ENCODE peak calls at places on chromosomes 2 and 18, in nine cellular contexts. E is body of pancreas; G is CD8-positive, alpha-beta T cell; V is upper lobe of left lung; Y is PC-3; O is aorta; A is Peyer's patch; M is prostate gland; P is cardiac muscle cell. X is an unnamed sample.
A peak's percentile ranks its signal among the peaks of the same experiment; 100 is the strongest.

GRCh38 chr2:200613692-200614091 is 27.9 kb downstream of the AOX1 start:
- DNase-seq in E (no peak), G (no peak), V (no peak), Y (no peak), O (no peak), A (no peak), M (no peak), P (no peak), X (peak; percentile 76)

GRCh38 chr2:231182500-231182899 is 15.9 kb upstream of the ARMC9 start:
- DNase-seq in E (no peak), G (no peak), V (no peak), Y (no peak), O (no peak), A (no peak), M (no peak), P (no peak), X (no peak)

GRCh38 chr2:218255441-218255840 is 5.4 kb upstream of the GPBAR1 start:
- DNase-seq in E (no peak), G (no peak), V (no peak), Y (no peak), O (no peak), A (no peak), M (no peak), P (no peak), X (no peak)

GRCh38 chr2:117127680-117128079 is 686.8 kb upstream of the DDX18 start:
- DNase-seq in E (no peak), G (no peak), V (no peak), Y (no peak), O (no peak), A (no peak), M (no peak), P (no peak), X (no peak)

GRCh38 chr2:18218160-18218933 is 339.9 kb downstream of the KCNS3 start:
- DNase-seq in E (no peak), G (no peak), V (no peak), Y (no peak), O (no peak), A (no peak), M (no peak), P (no peak), X (no peak)

GRCh38 chr2:240293865-240294461 is 141.5 kb upstream of the GPC1 start:
- DNase-seq in E (no peak), G (no peak), V (no peak), Y (no peak), O (no peak), A (no peak), M (no peak), P (peak; percentile 23), X (no peak)

GRCh38 chr2:136156411-136156810 is 38.5 kb upstream of the CXCR4 start:
- DNase-seq in E (no peak), G (no peak), V (no peak), Y (no peak), O (no peak), A (no peak), M (no peak), P (no peak), X (no peak)

GRCh38 chr18:59008302-59008974 is 131.2 kb upstream of the SEC11C start:
- DNase-seq in E (no peak), G (no peak), V (no peak), Y (peak; percentile 88), O (no peak), A (no peak), M (peak; percentile 58), P (no peak), X (no peak)

GRCh38 chr2:239467956-239468490 is 67.2 kb upstream of the HDAC4 start:
- DNase-seq in E (no peak), G (no peak), V (peak; percentile 6), Y (no peak), O (peak; percentile 24), A (peak; percentile 13), M (no peak), P (no peak), X (peak; percentile 18)

GRCh38 chr2:10452956-10453885 is 5.1 kb upstream of the ODC1 start:
- DNase-seq in E (no peak), G (no peak), V (no peak), Y (no peak), O (no peak), A (no peak), M (no peak), P (no peak), X (no peak)

GRCh38 chr2:48107326-48107925 is 201.1 kb upstream of the FBXO11 start:
- DNase-seq in E (no peak), G (no peak), V (no peak), Y (peak; percentile 91), O (no peak), A (no peak), M (no peak), P (no peak), X (no peak)

GRCh38 chr2:230234845-230235244 is 9.3 kb downstream of the SP140 start:
- DNase-seq in E (no peak), G (no peak), V (no peak), Y (peak; percentile 48), O (no peak), A (no peak), M (no peak), P (no peak), X (no peak)

GRCh38 chr2:238126775-238127164 is 11.7 kb upstream of the KLHL30 start:
- DNase-seq in E (no peak), G (no peak), V (no peak), Y (no peak), O (no peak), A (no peak), M (no peak), P (no peak), X (no peak)

GRCh38 chr18:13291745-13292447 is 73.3 kb downstream of the LDLRAD4 start:
- DNase-seq in E (no peak), G (no peak), V (no peak), Y (no peak), O (no peak), A (no peak), M (no peak), P (no peak), X (no peak)

GRCh38 chr18:13288509-13289138 is 70.1 kb downstream of the LDLRAD4 start:
- DNase-seq in E (no peak), G (no peak), V (no peak), Y (no peak), O (no peak), A (no peak), M (no peak), P (no peak), X (no peak)

GRCh38 chr18:13291299-13291698 is 72.7 kb downstream of the LDLRAD4 start:
- DNase-seq in E (no peak), G (no peak), V (no peak), Y (no peak), O (no peak), A (no peak), M (no peak), P (no peak), X (no peak)

GRCh38 chr18:13290856-13291271 is 72.3 kb downstream of the LDLRAD4 start:
- DNase-seq in E (no peak), G (no peak), V (no peak), Y (no peak), O (no peak), A (no peak), M (no peak), P (no peak), X (peak; percentile 52)

GRCh38 chr18:13289501-13290205 is 71.1 kb downstream of the LDLRAD4 start:
- DNase-seq in E (peak; percentile 21), G (no peak), V (no peak), Y (no peak), O (no peak), A (no peak), M (no peak), P (no peak), X (no peak)
- H3K4me1 ChIP-seq in E (peaks cover 24% of the 10 kb centered on the region), G (no peaks in the 10 kb centered on the region), V (no peaks in the 10 kb centered on the region), Y (no peaks in the 10 kb centered on the region), O (peaks cover 1% of the 10 kb centered on the region), A (no peaks in the 10 kb centered on the region), M (peaks cover 6% of the 10 kb centered on the region), P (peaks cover 9% of the 10 kb centered on the region), X (no peaks in the 10 kb centered on the region)

GRCh38 chr18:26579941-26580618 is 31.7 kb upstream of the KCTD1 start:
- DNase-seq in E (peak; percentile 13), G (no peak), V (peak; percentile 85), Y (peak; percentile 92), O (no peak), A (no peak), M (peak; percentile 32), P (no peak), X (peak; percentile 62)

GRCh38 chr18:26574958-26575864 is 26.9 kb upstream of the KCTD1 start:
- DNase-seq in E (peak; percentile 31), G (no peak), V (peak; percentile 43), Y (peak; percentile 56), O (peak; percentile 56), A (no peak), M (peak; percentile 76), P (peak; percentile 42), X (peak; percentile 48)

GRCh38 chr18:26575865-26576217 is 27.5 kb upstream of the KCTD1 start:
- DNase-seq in E (no peak), G (no peak), V (no peak), Y (peak; percentile 67), O (no peak), A (no peak), M (no peak), P (no peak), X (no peak)
- H3K27me3 ChIP-seq in E (no peaks in the 10 kb centered on the region), G (no peaks in the 10 kb centered on the region), V (no peaks in the 10 kb centered on the region), Y (no peaks in the 10 kb centered on the region), O (no peaks in the 10 kb centered on the region), A (no peaks in the 10 kb centered on the region), M (no peaks in the 10 kb centered on the region), P (peaks cover 6% of the 10 kb centered on the region), X (no peaks in the 10 kb centered on the region)

GRCh38 chr2:127810637-127811396 is at the start of gene WDR33:
- DNase-seq in E (peak; percentile 96), G (peak; percentile 91), V (peak; percentile 96), Y (peak; percentile 93), O (peak; percentile 93), A (peak; percentile 97), M (peak; percentile 90), P (peak; percentile 94), X (peak; percentile 95)

GRCh38 chr2:127810156-127810636 is 775 bp downstream of the WDR33 start:
- DNase-seq in E (peak; percentile 16), G (no peak), V (peak; percentile 26), Y (peak; percentile 34), O (no peak), A (no peak), M (peak; percentile 12), P (peak; percentile 20), X (no peak)

GRCh38 chr2:127811922-127812321 is 951 bp upstream of the WDR33 start:
- DNase-seq in E (no peak), G (no peak), V (no peak), Y (no peak), O (no peak), A (no peak), M (no peak), P (no peak), X (no peak)

GRCh38 chr2:127814677-127815076 is 3.7 kb upstream of the WDR33 start:
- DNase-seq in E (no peak), G (no peak), V (no peak), Y (no peak), O (no peak), A (no peak), M (no peak), P (no peak), X (no peak)

GRCh38 chr2:127811397-127811860 is 458 bp upstream of the WDR33 start:
- DNase-seq in E (no peak), G (no peak), V (no peak), Y (no peak), O (peak; percentile 48), A (no peak), M (no peak), P (no peak), X (no peak)
- H3K4me1 ChIP-seq in E (peaks cover 36% of the 10 kb centered on the region), G (peaks cover 39% of the 10 kb centered on the region), V (peaks cover 24% of the 10 kb centered on the region), Y (peaks cover 20% of the 10 kb centered on the region), O (no peaks in the 10 kb centered on the region), A (no peaks in the 10 kb centered on the region), M (no peaks in the 10 kb centered on the region), P (no peaks in the 10 kb centered on the region), X (no peaks in the 10 kb centered on the region)

GRCh38 chr2:196153480-196153879 is 17.9 kb downstream of the STK17B start:
- DNase-seq in E (no peak), G (no peak), V (no peak), Y (no peak), O (no peak), A (no peak), M (no peak), P (no peak), X (no peak)
- H3K27me3 ChIP-seq in E (no peaks in the 10 kb centered on the region), G (no peaks in the 10 kb centered on the region), V (no peaks in the 10 kb centered on the region), Y (no peaks in the 10 kb centered on the region), O (no peaks in the 10 kb centered on the region), A (no peaks in the 10 kb centered on the region), M (no peaks in the 10 kb centered on the region), P (no peaks in the 10 kb centered on the region), X (no peaks in the 10 kb centered on the region)